ENCODE peak calls at places on chromosomes 16 and 17, in nine cellular contexts. X, G, S, U, V, F, R, T and W are unnamed samples.

GRCh38 chr16:65538945-65539344 is 417.1 kb upstream of the CDH11 start:
- DNase-seq in X (no peak), G (peak), S (no peak), U (no peak), V (no peak), F (no peak), R (no peak), T (no peak), W (no peak)

GRCh38 chr16:14564881-14565687 is 65.0 kb downstream of the PARN start:
- DNase-seq in X (no peak), G (peak), S (no peak), U (no peak), V (no peak), F (no peak), R (peak), T (no peak), W (no peak)

GRCh38 chr17:31092475-31093064 is 2.2 kb upstream of the NF1 start:
- DNase-seq in X (no peak), G (no peak), S (no peak), U (no peak), V (no peak), F (no peak), R (no peak), T (no peak), W (no peak)

GRCh38 chr16:78684040-78684611 is 584.7 kb downstream of the WWOX start:
- DNase-seq in X (no peak), G (peak), S (peak), U (no peak), V (no peak), F (no peak), R (peak), T (peak), W (peak)

GRCh38 chr16:3946604-3947180 is 66.2 kb upstream of the CREBBP start:
- DNase-seq in X (no peak), G (no peak), S (no peak), U (no peak), V (no peak), F (no peak), R (no peak), T (no peak), W (no peak)

GRCh38 chr17:69581061-69581955 is 166.8 kb downstream of the MAP2K6 start:
- DNase-seq in X (peak), G (peak), S (no peak), U (no peak), V (no peak), F (no peak), R (no peak), T (no peak), W (no peak)

GRCh38 chr17:21001813-21002221 is 41.0 kb downstream of the USP22 start:
- DNase-seq in X (no peak), G (no peak), S (peak), U (no peak), V (no peak), F (no peak), R (no peak), T (no peak), W (no peak)

GRCh38 chr17:77214743-77215142 is 74.0 kb downstream of the SEC14L1 start:
- DNase-seq in X (peak), G (peak), S (peak), U (no peak), V (no peak), F (no peak), R (peak), T (no peak), W (no peak)

GRCh38 chr17:5020502-5021023 is 14.7 kb downstream of the SLC52A1 start:
- DNase-seq in X (no peak), G (no peak), S (no peak), U (no peak), V (no peak), F (no peak), R (no peak), T (no peak), W (no peak)

GRCh38 chr17:41734139-41734948 is at the start of gene HAP1:
- DNase-seq in X (no peak), G (peak), S (no peak), U (no peak), V (no peak), F (no peak), R (peak), T (no peak), W (no peak)

GRCh38 chr16:81803332-81803731 is 24.2 kb downstream of the PLCG2 start:
- DNase-seq in X (no peak), G (no peak), S (no peak), U (no peak), V (no peak), F (no peak), R (no peak), T (no peak), W (no peak)

GRCh38 chr17:49225554-49226236 is 4.9 kb downstream of the PHOSPHO1 start:
- DNase-seq in X (no peak), G (no peak), S (no peak), U (no peak), V (no peak), F (no peak), R (no peak), T (no peak), W (no peak)

GRCh38 chr16:84874553-84874952 is 54.8 kb downstream of the CRISPLD2 start:
- DNase-seq in X (no peak), G (peak), S (no peak), U (peak), V (no peak), F (no peak), R (no peak), T (no peak), W (no peak)

GRCh38 chr16:1054660-1055556 is 17.6 kb upstream of the SSTR5 start:
- DNase-seq in X (no peak), G (peak), S (peak), U (no peak), V (peak), F (peak), R (peak), T (peak), W (no peak)

GRCh38 chr16:17433577-17433960 is 37.2 kb downstream of the XYLT1 start:
- DNase-seq in X (no peak), G (no peak), S (no peak), U (no peak), V (no peak), F (no peak), R (no peak), T (no peak), W (no peak)

GRCh38 chr17:75634754-75635609 is 1.7 kb downstream of the SMIM5 start:
- DNase-seq in X (no peak), G (no peak), S (no peak), U (no peak), V (no peak), F (no peak), R (no peak), T (no peak), W (no peak)

GRCh38 chr17:40921026-40921425 is 16.4 kb downstream of the KRT23 start:
- DNase-seq in X (no peak), G (no peak), S (no peak), U (no peak), V (no peak), F (no peak), R (no peak), T (no peak), W (no peak)

GRCh38 chr17:11369570-11369969 is 128.6 kb downstream of the SHISA6 start:
- DNase-seq in X (no peak), G (peak), S (no peak), U (no peak), V (no peak), F (no peak), R (peak), T (no peak), W (no peak)

GRCh38 chr16:22948603-22949368 is 134.8 kb downstream of the HS3ST2 start:
- DNase-seq in X (peak), G (peak), S (peak), U (no peak), V (peak), F (peak), R (peak), T (peak), W (peak)

GRCh38 chr16:53523126-53523804 is 20.3 kb upstream of the AKTIP start:
- DNase-seq in X (no peak), G (no peak), S (no peak), U (no peak), V (no peak), F (no peak), R (no peak), T (no peak), W (no peak)